ENCODE peak calls at places on chromosomes 16 and 17, in seven cellular contexts. O is A549; D is lung; H is naive thymus-derived CD4-positive, alpha-beta T cell; J is prostate gland; V is H1; G is suprapubic skin. T is an unnamed sample.

GRCh38 chr16:68411086-68411485 is 37.2 kb downstream of the SMPD3 start:
- DNase-seq in O (no peak), D (no peak), H (no peak), G (no peak), V (no peak), J (no peak), T (no peak)

GRCh38 chr16:29784901-29785500 is 5.5 kb upstream of the KIF22 start:
- DNase-seq in O (no peak), J (peak), G (peak), D (peak), H (peak), V (peak), T (peak)

GRCh38 chr16:53651357-53651756 is 52.3 kb downstream of the RPGRIP1L start:
- DNase-seq in D (no peak), G (no peak), O (no peak), V (peak), J (no peak), H (no peak), T (no peak)

GRCh38 chr17:17698869-17699351 is 17.7 kb downstream of the RAI1 start:
- DNase-seq in O (no peak), D (no peak), J (no peak), V (no peak), H (no peak), G (no peak), T (no peak)

GRCh38 chr17:512926-513325 is 160.3 kb upstream of the RPH3AL start:
- DNase-seq in V (no peak), D (no peak), H (no peak), O (no peak), G (no peak), J (no peak), T (no peak)

GRCh38 chr17:58575511-58575910 is 61.1 kb upstream of the MTMR4 start:
- DNase-seq in D (no peak), G (no peak), V (no peak), J (peak), O (no peak), H (no peak), T (no peak)

GRCh38 chr16:77457046-77457445 is 22.2 kb upstream of the ADAMTS18 start:
- DNase-seq in V (no peak), D (no peak), J (no peak), O (no peak), H (no peak), G (no peak), T (no peak)

GRCh38 chr17:60825351-60825750 is 147.7 kb downstream of the BCAS3 start:
- DNase-seq in D (no peak), J (no peak), V (no peak), H (no peak), G (no peak), O (no peak), T (no peak)

GRCh38 chr16:24524855-24525652 is 14.3 kb upstream of the RBBP6 start:
- DNase-seq in G (no peak), V (no peak), J (no peak), H (no peak), O (no peak), D (no peak), T (no peak)

GRCh38 chr17:39208893-39209292 is 8.8 kb downstream of the RPL19 start:
- DNase-seq in H (peak), O (no peak), D (no peak), J (no peak), G (no peak), V (no peak), T (no peak)

GRCh38 chr17:59558953-59559352 is 6.5 kb upstream of the DHX40 start:
- DNase-seq in O (no peak), V (no peak), G (no peak), H (no peak), J (no peak), D (no peak), T (no peak)

GRCh38 chr17:62876664-62877411 is 68.7 kb upstream of the MARCHF10 start:
- DNase-seq in V (no peak), D (no peak), O (no peak), H (no peak), G (no peak), J (no peak), T (no peak)

GRCh38 chr17:33521784-33522183 is 228.7 kb upstream of the ASIC2 start:
- DNase-seq in H (no peak), V (no peak), G (no peak), J (no peak), D (no peak), O (peak), T (no peak)

GRCh38 chr17:28216032-28216431 is 103.0 kb upstream of the TMEM97 start:
- DNase-seq in V (no peak), G (no peak), J (no peak), O (no peak), D (no peak), H (no peak), T (no peak)

GRCh38 chr17:80817861-80818260 is 173.8 kb upstream of the CHMP6 start:
- DNase-seq in J (no peak), D (no peak), G (no peak), O (no peak), H (no peak), V (no peak), T (no peak)

GRCh38 chr17:30450125-30451027 is 26.8 kb upstream of the GOSR1 start:
- DNase-seq in V (no peak), G (no peak), O (peak), H (no peak), D (no peak), J (no peak), T (no peak)

GRCh38 chr17:3827124-3827773 is 18.8 kb downstream of the NCBP3 start:
- DNase-seq in O (peak), D (peak), G (peak), V (no peak), H (peak), J (peak), T (no peak)

GRCh38 chr16:57145964-57146647 is 39.7 kb downstream of the PSME3IP1 start:
- DNase-seq in V (no peak), J (no peak), D (no peak), H (no peak), O (no peak), G (peak), T (no peak)

GRCh38 chr16:85639529-85640253 is 26.6 kb downstream of the GSE1 start:
- DNase-seq in O (no peak), V (no peak), D (no peak), G (no peak), J (peak), H (no peak), T (no peak)

GRCh38 chr17:37050905-37051304 is 102.2 kb downstream of the AATF start:
- DNase-seq in D (no peak), V (no peak), O (no peak), H (no peak), J (no peak), G (no peak), T (no peak)

GRCh38 chr17:9240659-9241370 is 219.5 kb downstream of the NTN1 start:
- DNase-seq in V (peak), D (peak), O (no peak), J (peak), G (peak), H (no peak), T (peak)

GRCh38 chr16:57752581-57753447 is 17.2 kb downstream of the KATNB1 start:
- DNase-seq in J (no peak), G (no peak), D (no peak), V (no peak), O (no peak), H (no peak), T (no peak)

GRCh38 chr17:39002991-39003715 is 36.0 kb upstream of the FBXO47 start:
- DNase-seq in J (peak), D (peak), V (no peak), H (peak), G (peak), O (no peak), T (no peak)

GRCh38 chr17:1493291-1493980 is 950 bp upstream of the MYO1C start:
- DNase-seq in G (no peak), D (peak), V (no peak), H (no peak), J (no peak), O (no peak), T (no peak)

GRCh38 chr17:2940352-2940751 is 123.1 kb downstream of the OR1D5 start:
- DNase-seq in G (no peak), J (peak), O (no peak), V (no peak), H (no peak), D (no peak), T (peak)

GRCh38 chr17:34337701-34338100 is 18.5 kb downstream of the CCL8 start:
- DNase-seq in V (no peak), H (no peak), D (no peak), J (no peak), G (no peak), O (no peak), T (no peak)

GRCh38 chr17:43611230-43611969 is 50.3 kb downstream of the MEOX1 start:
- DNase-seq in G (no peak), D (no peak), J (no peak), V (no peak), H (no peak), O (no peak), T (no peak)

GRCh38 chr17:29954405-29954804 is 13.0 kb downstream of the EFCAB5 start:
- DNase-seq in J (no peak), V (no peak), H (no peak), O (no peak), D (no peak), G (no peak), T (no peak)

GRCh38 chr16:84553873-84554399 is 49.5 kb upstream of the MEAK7 start:
- DNase-seq in V (no peak), J (no peak), O (no peak), G (no peak), H (peak), D (no peak), T (no peak)

GRCh38 chr17:57874434-57875108 is 24.7 kb upstream of the MRPS23 start:
- DNase-seq in G (no peak), D (peak), V (peak), J (no peak), H (no peak), O (no peak), T (peak)

GRCh38 chr16:11234884-11235702 is 20.9 kb downstream of the SOCS1 start:
- DNase-seq in V (no peak), J (no peak), O (no peak), G (no peak), D (no peak), H (no peak), T (no peak)

GRCh38 chr17:41975099-41976083 is 8.8 kb downstream of the CNP start:
- DNase-seq in G (no peak), V (no peak), H (no peak), J (no peak), O (no peak), D (no peak), T (peak)

DNA sequence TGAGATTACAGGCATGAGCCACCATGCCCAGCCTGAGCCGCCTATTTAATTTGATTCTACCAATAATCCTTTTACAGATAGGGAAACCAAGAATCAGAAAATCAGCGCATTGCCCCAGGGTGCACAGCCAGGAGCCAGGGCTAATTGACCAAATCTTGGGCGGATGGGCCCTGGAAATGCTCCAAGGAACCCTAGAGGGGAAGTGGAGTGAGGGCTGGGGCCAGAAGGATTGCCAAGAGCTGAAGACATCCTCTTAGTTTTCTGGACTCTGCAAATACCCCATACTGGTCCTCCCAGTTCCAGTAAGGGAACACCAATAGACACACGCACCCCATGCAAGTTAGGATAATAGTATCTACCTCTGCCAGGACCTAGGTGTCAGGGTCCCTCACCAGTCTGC is 3.8 kb downstream of the FHOD1 start:
- DNase-seq in D (no peak), H (no peak), O (no peak), J (no peak), G (no peak), V (no peak), T (no peak)
- H3K27ac ChIP-seq in D (peak), H (peak), O (peak), J (no peak), G (peak), V (no peak), T (peak)

DNA sequence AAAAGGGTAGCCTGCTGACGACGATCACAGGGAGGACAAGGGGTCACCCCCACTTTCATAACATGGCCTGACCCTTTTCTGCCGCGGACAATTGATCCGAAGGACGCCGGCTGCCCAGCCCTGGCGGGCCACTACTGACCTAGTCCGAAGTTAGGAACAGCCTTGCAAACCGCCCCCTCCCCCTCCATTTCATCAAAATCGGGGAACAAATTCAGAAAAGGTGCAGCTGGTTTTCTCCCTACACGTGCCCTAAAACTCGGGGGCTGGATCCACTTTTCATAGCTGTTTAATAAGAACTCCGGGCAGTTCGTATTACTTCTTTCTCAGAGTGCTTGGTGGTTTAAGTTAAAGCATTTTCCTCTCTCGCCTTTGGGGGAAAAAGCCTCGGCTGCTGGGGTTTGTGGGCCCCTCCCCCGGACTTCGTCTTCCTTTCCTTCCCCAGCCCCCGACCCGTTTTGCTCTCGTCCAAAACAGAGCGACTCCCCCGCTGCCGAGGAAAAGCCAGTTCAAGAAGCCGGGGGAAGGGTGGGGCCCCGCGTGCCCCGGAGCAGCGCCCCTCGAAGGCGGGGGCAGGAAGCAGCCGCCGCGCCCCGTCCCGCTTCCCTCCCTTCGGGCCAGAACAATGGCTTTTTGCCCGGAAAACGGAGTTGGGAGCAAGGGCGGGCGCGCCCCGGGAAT is 643 bp upstream of the CBX2 start:
- DNase-seq in O (peak), J (no peak), G (no peak), V (no peak), H (no peak), D (no peak), T (no peak)
- H3K27ac ChIP-seq in O (peak), J (no peak), G (no peak), V (peak), H (no peak), D (peak), T (peak)

GRCh38 chr16:87819282-87819681 is 50.0 kb downstream of the SLC7A5 start:
- DNase-seq in J (no peak), D (no peak), G (no peak), O (no peak), V (no peak), H (no peak), T (no peak)
- H3K27ac ChIP-seq in J (no peak), D (no peak), G (no peak), O (peak), V (no peak), H (no peak), T (no peak)

DNA sequence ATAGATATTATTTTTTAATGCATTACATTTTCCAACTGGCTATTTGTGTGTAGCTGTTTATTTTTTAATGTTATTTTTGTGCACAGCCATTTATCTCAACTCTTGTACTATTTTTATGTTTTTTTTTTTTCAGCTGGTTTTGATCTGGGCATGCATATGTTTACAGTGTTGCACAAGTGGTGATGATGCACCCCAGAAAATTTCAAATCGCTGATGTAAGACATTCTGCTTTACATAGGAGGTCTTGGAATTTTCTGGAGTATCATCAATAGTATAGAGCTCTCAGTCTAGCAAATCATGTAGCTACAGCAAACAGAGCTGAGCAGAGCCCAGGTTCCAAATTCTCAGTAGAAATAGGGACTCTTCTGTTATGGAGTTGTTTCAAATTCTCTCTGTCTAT is 30.2 kb downstream of the CACNG5 start:
- DNase-seq in O (no peak), V (no peak), H (no peak), G (no peak), D (no peak), J (no peak), T (no peak)
- H3K27ac ChIP-seq in O (no peak), V (no peak), H (no peak), G (no peak), D (no peak), J (no peak), T (no peak)

DNA sequence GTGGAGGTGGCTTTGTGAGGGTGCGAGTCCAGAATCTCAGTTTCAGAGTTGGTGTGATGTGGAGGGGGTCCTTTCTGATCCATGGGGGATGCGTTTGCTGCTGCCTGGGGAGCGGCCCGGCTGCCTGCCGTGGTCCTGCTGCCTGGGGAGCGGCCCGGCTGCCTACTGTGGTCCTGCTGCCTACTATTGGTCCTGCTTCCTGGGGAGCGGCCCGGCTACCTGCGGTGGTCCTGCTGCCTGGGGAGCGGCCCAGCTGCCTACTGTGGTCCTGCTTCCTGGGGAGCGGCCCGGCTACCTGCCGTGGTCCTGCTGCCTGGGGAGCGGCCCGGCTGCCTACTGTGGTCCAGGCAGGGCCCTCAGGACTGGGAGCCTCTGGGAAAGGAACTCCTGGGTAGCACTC is 61.5 kb upstream of the ZNF750 start:
- DNase-seq in G (no peak), O (no peak), J (no peak), D (no peak), V (no peak), H (no peak), T (no peak)
- H3K27ac ChIP-seq in G (no peak), O (no peak), J (no peak), D (no peak), V (no peak), H (no peak), T (no peak)

T was measured in caudate nucleus.